ENCODE peak calls at places on chromosomes 5 and 9, in four cellular contexts. O is mammary epithelial cell, I is PC-3, X is DND-41. V is an unnamed sample.

GRCh38 chr9:18482371-18482770 is 8.4 kb downstream of the ADAMTSL1 start:
- DNase-seq in O (no peak), I (peak; percentile 20), X (no peak), V (no peak)

GRCh38 chr5:92889140-92889539 is 691.9 kb downstream of the NR2F1-AS1 start:
- DNase-seq in O (no peak), I (no peak), X (no peak), V (no peak)

GRCh38 chr5:103291606-103292005 is 33.0 kb downstream of the MACIR start:
- DNase-seq in O (no peak), I (no peak), X (no peak), V (no peak)

GRCh38 chr5:88883566-88884434 is 816 bp upstream of the MEF2C start:
- DNase-seq in O (peak; percentile 47), I (peak; percentile 67), X (no peak), V (no peak)

GRCh38 chr5:176687881-176688280 is 40.6 kb downstream of the TSPAN17 start:
- DNase-seq in O (no peak), I (no peak), X (no peak), V (no peak)

GRCh38 chr9:129071526-129072131 is 9.3 kb upstream of the DOLPP1 start:
- DNase-seq in O (no peak), I (no peak), X (peak; percentile 22), V (no peak)

GRCh38 chr5:137073192-137073591 is 425.9 kb downstream of the SPOCK1 start:
- DNase-seq in O (no peak), I (peak; percentile 29), X (no peak), V (no peak)

GRCh38 chr9:111474385-111474784 is 9.8 kb downstream of the ECPAS start:
- DNase-seq in O (no peak), I (no peak), X (no peak), V (no peak)

GRCh38 chr5:127924606-127925005 is 159.0 kb upstream of the SLC12A2 start:
- DNase-seq in O (no peak), I (no peak), X (no peak), V (no peak)

GRCh38 chr5:124651663-124652513 is 94.6 kb downstream of the ZNF608 start:
- DNase-seq in O (peak; percentile 77), I (peak; percentile 70), X (no peak), V (no peak)

GRCh38 chr5:135890867-135891266 is 4.8 kb downstream of the IL9 start:
- DNase-seq in O (peak; percentile 11), I (no peak), X (peak; percentile 51), V (no peak)

DNA sequence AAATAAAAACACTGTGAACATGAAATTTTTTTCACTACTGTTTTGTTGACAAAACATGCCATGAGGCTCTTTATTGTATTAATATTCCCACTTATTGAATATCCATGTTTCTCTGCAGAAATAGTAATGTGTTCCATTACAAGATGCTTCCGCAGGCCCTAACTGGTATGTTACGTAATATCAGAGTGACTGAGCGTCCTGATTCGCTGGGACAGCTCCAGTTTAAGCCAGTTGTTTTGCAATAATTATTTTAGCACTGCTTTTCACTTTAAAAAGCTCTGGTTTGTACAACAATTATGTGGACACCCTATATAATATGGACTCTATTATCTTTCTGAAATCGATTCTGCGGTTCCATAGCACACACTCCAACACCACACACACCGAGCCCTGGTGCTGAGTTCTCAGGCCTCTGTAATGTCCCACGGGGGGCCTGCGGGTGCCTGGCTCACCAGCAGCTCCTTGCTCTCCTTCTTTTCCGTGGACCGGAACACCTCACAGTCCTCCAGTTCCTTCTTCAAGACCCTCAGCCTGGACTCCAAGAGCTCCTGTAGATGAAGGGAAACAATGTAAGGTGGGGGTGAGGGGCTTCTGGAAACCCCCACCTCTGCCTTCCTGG is 1.8 kb downstream of the TRIM7 start:
- DNase-seq in O (no peak), I (no peak), X (no peak), V (no peak)
- TF ChIP-seq EZH2 in O (no peak), I (no peak), X (no peak), V (no peak)

DNA sequence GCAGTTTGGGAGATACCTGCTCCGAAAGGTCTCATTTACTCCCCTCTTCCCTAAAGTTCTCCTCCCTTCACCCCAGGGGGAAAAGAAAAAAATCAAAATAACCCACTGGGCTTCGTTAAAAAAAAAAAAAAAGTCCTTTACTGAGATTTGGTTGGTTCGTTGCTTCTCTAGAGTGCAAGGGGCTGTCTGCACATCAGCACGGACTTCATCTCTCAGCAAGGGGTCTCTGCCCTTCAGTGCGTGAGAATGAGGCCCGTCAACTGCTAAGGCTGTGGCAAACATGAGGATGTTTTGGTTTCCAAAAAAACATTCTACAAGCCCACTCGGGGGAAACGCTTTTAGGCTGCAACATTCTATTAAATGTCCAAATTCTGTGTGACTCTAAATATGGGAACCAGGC is 10.0 kb downstream of the BARHL1 start:
- DNase-seq in O (no peak), I (no peak), X (no peak), V (no peak)
- H3K4me3 ChIP-seq in O (no peak overlapping the region), I (no peak overlapping the region), X (no peak overlapping the region), V (no peak overlapping the region)

GRCh38 chr5:95222836-95223235 is 62.1 kb downstream of the MCTP1 start:
- DNase-seq in O (no peak), I (no peak), X (no peak), V (no peak)
- TF ChIP-seq EZH2 in O (no peak), I (no peak), X (no peak), V (no peak)

GRCh38 chr9:97307500-97308163 is at the start of gene CCDC180:
- DNase-seq in O (no peak), I (no peak), X (no peak), V (no peak)
- H3K4me3 ChIP-seq in O (peak within 1 kb of the TSS; percentile 5), I (no peak within 1 kb of the TSS), X (no peak within 1 kb of the TSS), V (no peak within 1 kb of the TSS)

GRCh38 chr5:151961557-151961956 is 36.9 kb upstream of the GLRA1 start:
- DNase-seq in O (no peak), I (no peak), X (no peak), V (no peak)
- TF ChIP-seq EZH2 in O (no peak), I (no peak), X (no peak), V (no peak)

DNA sequence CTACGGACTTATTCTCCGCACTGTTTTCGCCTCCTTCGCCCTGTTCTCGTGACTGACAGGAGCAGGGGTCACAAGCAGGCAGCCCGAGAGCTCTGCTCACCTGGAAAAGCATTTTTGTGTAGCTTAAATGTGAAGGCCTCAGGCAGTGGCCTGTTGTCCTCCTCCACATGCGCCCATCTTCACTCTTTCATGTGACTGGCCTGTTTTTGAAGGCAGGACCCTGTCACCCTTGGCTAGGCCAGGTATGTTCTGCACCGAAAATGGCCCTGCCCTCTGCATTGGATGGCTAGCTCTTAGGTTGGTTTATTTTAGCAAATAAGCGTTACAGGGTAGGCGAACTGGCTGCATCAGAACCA is 622 bp upstream of the CPLANE1 start:
- DNase-seq in O (no peak), I (no peak), X (no peak), V (no peak)
- H3K4me3 ChIP-seq in O (peak overlapping the region; percentile 87), I (peak overlapping the region; percentile 78), X (peak overlapping the region; percentile 96), V (peak overlapping the region; percentile 96)

GRCh38 chr5:73380710-73381586 is 67.6 kb downstream of the FOXD1 start:
- DNase-seq in O (no peak), I (no peak), X (no peak), V (no peak)
- TF ChIP-seq EZH2 in O (no peak), I (no peak), X (no peak), V (no peak)